ENCODE peak calls at places on chromosomes 6 and 20, in ten cellular contexts. One of them, this sample, is unnamed.

GRCh38 chr6:164749126-164749758 is 560.2 kb downstream of the C6orf118 start:
- DNase-seq in cardiac fibroblast: peak
- DNase-seq in A673: no peak
- DNase-seq in spleen: no peak
- DNase-seq in PC-9: no peak
- DNase-seq in stomach: no peak
- DNase-seq in colonic mucosa: no peak
- DNase-seq in fibroblast of pulmonary artery: peak
- DNase-seq in RWPE1: peak
- DNase-seq in GM10248: no peak
- DNase-seq in this sample: no peak

GRCh38 chr6:32194825-32195651 is 2.6 kb upstream of the GPSM3 start:
- DNase-seq in cardiac fibroblast: peak
- DNase-seq in A673: peak
- DNase-seq in spleen: no peak
- DNase-seq in PC-9: no peak
- DNase-seq in stomach: no peak
- DNase-seq in colonic mucosa: peak
- DNase-seq in fibroblast of pulmonary artery: peak
- DNase-seq in RWPE1: peak
- DNase-seq in GM10248: no peak
- DNase-seq in this sample: peak

GRCh38 chr6:126268087-126268486 is 71.8 kb upstream of the CENPW start:
- DNase-seq in cardiac fibroblast: no peak
- DNase-seq in A673: peak
- DNase-seq in spleen: no peak
- DNase-seq in PC-9: peak
- DNase-seq in stomach: no peak
- DNase-seq in colonic mucosa: no peak
- DNase-seq in fibroblast of pulmonary artery: no peak
- DNase-seq in RWPE1: no peak
- DNase-seq in GM10248: peak
- DNase-seq in this sample: no peak

GRCh38 chr6:151721671-151722070 is 85.8 kb upstream of the ESR1 start:
- DNase-seq in cardiac fibroblast: no peak
- DNase-seq in A673: no peak
- DNase-seq in spleen: no peak
- DNase-seq in PC-9: no peak
- DNase-seq in stomach: no peak
- DNase-seq in colonic mucosa: no peak
- DNase-seq in fibroblast of pulmonary artery: no peak
- DNase-seq in RWPE1: no peak
- DNase-seq in GM10248: no peak
- DNase-seq in this sample: no peak

GRCh38 chr20:47353224-47353696 is 3.2 kb downstream of the ZMYND8 start:
- DNase-seq in cardiac fibroblast: no peak
- DNase-seq in A673: no peak
- DNase-seq in spleen: no peak
- DNase-seq in PC-9: no peak
- DNase-seq in stomach: no peak
- DNase-seq in colonic mucosa: no peak
- DNase-seq in fibroblast of pulmonary artery: no peak
- DNase-seq in RWPE1: no peak
- DNase-seq in GM10248: no peak
- DNase-seq in this sample: no peak

GRCh38 chr6:163329991-163330390 is 84.5 kb upstream of the QKI start:
- DNase-seq in cardiac fibroblast: no peak
- DNase-seq in A673: no peak
- DNase-seq in spleen: no peak
- DNase-seq in PC-9: no peak
- DNase-seq in stomach: no peak
- DNase-seq in colonic mucosa: no peak
- DNase-seq in fibroblast of pulmonary artery: no peak
- DNase-seq in RWPE1: no peak
- DNase-seq in GM10248: no peak
- DNase-seq in this sample: no peak

GRCh38 chr6:141552463-141552862 is 580.3 kb upstream of the GJE1 start:
- DNase-seq in cardiac fibroblast: peak
- DNase-seq in A673: no peak
- DNase-seq in spleen: no peak
- DNase-seq in PC-9: peak
- DNase-seq in stomach: no peak
- DNase-seq in colonic mucosa: no peak
- DNase-seq in fibroblast of pulmonary artery: peak
- DNase-seq in RWPE1: peak
- DNase-seq in GM10248: peak
- DNase-seq in this sample: peak

GRCh38 chr6:159723259-159723658 is 4.0 kb upstream of the WTAP start:
- DNase-seq in cardiac fibroblast: no peak
- DNase-seq in A673: no peak
- DNase-seq in spleen: no peak
- DNase-seq in PC-9: no peak
- DNase-seq in stomach: no peak
- DNase-seq in colonic mucosa: no peak
- DNase-seq in fibroblast of pulmonary artery: no peak
- DNase-seq in RWPE1: no peak
- DNase-seq in GM10248: no peak
- DNase-seq in this sample: no peak

GRCh38 chr6:43193929-43194328 is 11.9 kb downstream of the CUL9 start:
- DNase-seq in cardiac fibroblast: no peak
- DNase-seq in A673: no peak
- DNase-seq in spleen: no peak
- DNase-seq in PC-9: no peak
- DNase-seq in stomach: no peak
- DNase-seq in colonic mucosa: no peak
- DNase-seq in fibroblast of pulmonary artery: no peak
- DNase-seq in RWPE1: no peak
- DNase-seq in GM10248: no peak
- DNase-seq in this sample: no peak

GRCh38 chr6:15533379-15534044 is 129.3 kb downstream of the DTNBP1 start:
- DNase-seq in cardiac fibroblast: no peak
- DNase-seq in A673: no peak
- DNase-seq in spleen: no peak
- DNase-seq in PC-9: no peak
- DNase-seq in stomach: no peak
- DNase-seq in colonic mucosa: no peak
- DNase-seq in fibroblast of pulmonary artery: no peak
- DNase-seq in RWPE1: no peak
- DNase-seq in GM10248: no peak
- DNase-seq in this sample: no peak

GRCh38 chr20:38673731-38674177 is 50.5 kb upstream of the SLC32A1 start:
- DNase-seq in cardiac fibroblast: no peak
- DNase-seq in A673: peak
- DNase-seq in spleen: no peak
- DNase-seq in PC-9: no peak
- DNase-seq in stomach: no peak
- DNase-seq in colonic mucosa: no peak
- DNase-seq in fibroblast of pulmonary artery: no peak
- DNase-seq in RWPE1: no peak
- DNase-seq in GM10248: no peak
- DNase-seq in this sample: no peak

GRCh38 chr6:43811101-43812099 is 41.4 kb downstream of the VEGFA start:
- DNase-seq in cardiac fibroblast: no peak
- DNase-seq in A673: no peak
- DNase-seq in spleen: no peak
- DNase-seq in PC-9: no peak
- DNase-seq in stomach: no peak
- DNase-seq in colonic mucosa: no peak
- DNase-seq in fibroblast of pulmonary artery: no peak
- DNase-seq in RWPE1: no peak
- DNase-seq in GM10248: no peak
- DNase-seq in this sample: no peak

GRCh38 chr6:52363222-52363867 is 1.4 kb downstream of the PAQR8 start:
- DNase-seq in cardiac fibroblast: no peak
- DNase-seq in A673: no peak
- DNase-seq in spleen: no peak
- DNase-seq in PC-9: no peak
- DNase-seq in stomach: peak
- DNase-seq in colonic mucosa: peak
- DNase-seq in fibroblast of pulmonary artery: no peak
- DNase-seq in RWPE1: no peak
- DNase-seq in GM10248: no peak
- DNase-seq in this sample: no peak

GRCh38 chr6:52361945-52362442 is at the start of gene PAQR8:
- DNase-seq in cardiac fibroblast: peak
- DNase-seq in A673: peak
- DNase-seq in spleen: peak
- DNase-seq in PC-9: no peak
- DNase-seq in stomach: peak
- DNase-seq in colonic mucosa: peak
- DNase-seq in fibroblast of pulmonary artery: peak
- DNase-seq in RWPE1: peak
- DNase-seq in GM10248: peak
- DNase-seq in this sample: peak

GRCh38 chr6:52360601-52361346 is 1.2 kb upstream of the PAQR8 start:
- DNase-seq in cardiac fibroblast: no peak
- DNase-seq in A673: no peak
- DNase-seq in spleen: no peak
- DNase-seq in PC-9: no peak
- DNase-seq in stomach: no peak
- DNase-seq in colonic mucosa: no peak
- DNase-seq in fibroblast of pulmonary artery: no peak
- DNase-seq in RWPE1: peak
- DNase-seq in GM10248: no peak
- DNase-seq in this sample: no peak

GRCh38 chr6:52361347-52361944 is 505 bp upstream of the PAQR8 start:
- DNase-seq in cardiac fibroblast: no peak
- DNase-seq in A673: no peak
- DNase-seq in spleen: peak
- DNase-seq in PC-9: no peak
- DNase-seq in stomach: no peak
- DNase-seq in colonic mucosa: peak
- DNase-seq in fibroblast of pulmonary artery: no peak
- DNase-seq in RWPE1: no peak
- DNase-seq in GM10248: peak
- DNase-seq in this sample: peak

GRCh38 chr6:52362443-52363221 is 681 bp downstream of the PAQR8 start:
- DNase-seq in cardiac fibroblast: peak
- DNase-seq in A673: peak
- DNase-seq in spleen: peak
- DNase-seq in PC-9: no peak
- DNase-seq in stomach: peak
- DNase-seq in colonic mucosa: peak
- DNase-seq in fibroblast of pulmonary artery: no peak
- DNase-seq in RWPE1: peak
- DNase-seq in GM10248: peak
- DNase-seq in this sample: peak
- TF ChIP-seq CTCF in cardiac fibroblast: no peak
- TF ChIP-seq CTCF in A673: peak
- TF ChIP-seq CTCF in spleen: no peak
- TF ChIP-seq CTCF in PC-9: no peak
- TF ChIP-seq CTCF in stomach: no peak
- TF ChIP-seq CTCF in colonic mucosa: no peak
- TF ChIP-seq CTCF in fibroblast of pulmonary artery: no peak
- TF ChIP-seq CTCF in RWPE1: peak
- TF ChIP-seq CTCF in GM10248: peak
- TF ChIP-seq CTCF in this sample: peak

GRCh38 chr20:2713285-2713684 is 20.7 kb downstream of the EBF4 start:
- DNase-seq in cardiac fibroblast: no peak
- DNase-seq in A673: peak
- DNase-seq in spleen: no peak
- DNase-seq in PC-9: no peak
- DNase-seq in stomach: no peak
- DNase-seq in colonic mucosa: no peak
- DNase-seq in fibroblast of pulmonary artery: no peak
- DNase-seq in RWPE1: no peak
- DNase-seq in GM10248: no peak
- DNase-seq in this sample: no peak
- TF ChIP-seq CTCF in cardiac fibroblast: no peak
- TF ChIP-seq CTCF in A673: peak
- TF ChIP-seq CTCF in spleen: no peak
- TF ChIP-seq CTCF in PC-9: no peak
- TF ChIP-seq CTCF in stomach: no peak
- TF ChIP-seq CTCF in colonic mucosa: no peak
- TF ChIP-seq CTCF in fibroblast of pulmonary artery: peak
- TF ChIP-seq CTCF in RWPE1: no peak
- TF ChIP-seq CTCF in GM10248: peak
- TF ChIP-seq CTCF in this sample: peak

GRCh38 chr6:51846531-51846930 is 240.9 kb downstream of the PKHD1 start:
- DNase-seq in cardiac fibroblast: no peak
- DNase-seq in A673: no peak
- DNase-seq in spleen: no peak
- DNase-seq in PC-9: no peak
- DNase-seq in stomach: no peak
- DNase-seq in colonic mucosa: no peak
- DNase-seq in fibroblast of pulmonary artery: no peak
- DNase-seq in RWPE1: no peak
- DNase-seq in GM10248: no peak
- DNase-seq in this sample: no peak
- TF ChIP-seq CTCF in cardiac fibroblast: no peak
- TF ChIP-seq CTCF in A673: no peak
- TF ChIP-seq CTCF in spleen: no peak
- TF ChIP-seq CTCF in PC-9: no peak
- TF ChIP-seq CTCF in stomach: no peak
- TF ChIP-seq CTCF in colonic mucosa: no peak
- TF ChIP-seq CTCF in fibroblast of pulmonary artery: no peak
- TF ChIP-seq CTCF in RWPE1: no peak
- TF ChIP-seq CTCF in GM10248: no peak
- TF ChIP-seq CTCF in this sample: no peak

GRCh38 chr20:20052074-20052970 is at the start of the genes CFAP61 and CRNKL1:
- DNase-seq in cardiac fibroblast: peak
- DNase-seq in A673: peak
- DNase-seq in spleen: peak
- DNase-seq in PC-9: peak
- DNase-seq in stomach: peak
- DNase-seq in colonic mucosa: peak
- DNase-seq in fibroblast of pulmonary artery: peak
- DNase-seq in RWPE1: peak
- DNase-seq in GM10248: peak
- DNase-seq in this sample: peak
- TF ChIP-seq CTCF in cardiac fibroblast: no peak
- TF ChIP-seq CTCF in A673: no peak
- TF ChIP-seq CTCF in spleen: peak
- TF ChIP-seq CTCF in PC-9: no peak
- TF ChIP-seq CTCF in stomach: no peak
- TF ChIP-seq CTCF in colonic mucosa: no peak
- TF ChIP-seq CTCF in fibroblast of pulmonary artery: no peak
- TF ChIP-seq CTCF in RWPE1: no peak
- TF ChIP-seq CTCF in GM10248: no peak
- TF ChIP-seq CTCF in this sample: no peak

DNA sequence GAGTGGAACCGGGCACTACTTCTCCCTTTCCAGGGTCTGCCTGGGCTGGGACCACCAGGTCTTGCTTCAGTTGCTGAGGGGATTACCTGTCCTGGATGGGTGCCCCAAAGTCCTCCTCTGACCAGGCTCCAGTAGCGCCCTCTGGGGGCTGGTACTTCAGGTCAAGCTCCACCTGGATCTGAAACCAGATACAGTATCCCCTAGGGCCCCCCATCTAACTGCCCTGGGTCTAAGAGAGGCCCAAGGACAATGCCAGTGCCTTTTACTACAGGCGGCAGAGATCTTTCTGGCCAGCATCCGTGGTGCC is 11.2 kb upstream of the SPAG4 start:
- DNase-seq in cardiac fibroblast: no peak
- DNase-seq in A673: no peak
- DNase-seq in spleen: peak
- DNase-seq in PC-9: no peak
- DNase-seq in stomach: peak
- DNase-seq in colonic mucosa: peak
- DNase-seq in fibroblast of pulmonary artery: no peak
- DNase-seq in RWPE1: no peak
- DNase-seq in GM10248: no peak
- DNase-seq in this sample: no peak
- TF ChIP-seq CTCF in cardiac fibroblast: peak
- TF ChIP-seq CTCF in A673: peak
- TF ChIP-seq CTCF in spleen: no peak
- TF ChIP-seq CTCF in PC-9: no peak
- TF ChIP-seq CTCF in stomach: no peak
- TF ChIP-seq CTCF in colonic mucosa: peak
- TF ChIP-seq CTCF in fibroblast of pulmonary artery: peak
- TF ChIP-seq CTCF in RWPE1: no peak
- TF ChIP-seq CTCF in GM10248: peak
- TF ChIP-seq CTCF in this sample: peak

This sample was measured in foreskin fibroblast.